ENCODE peak calls at places on chromosomes 3 and 15, in eight cellular contexts. O is left ventricle myocardium inferior, H is MM.1S, V is foreskin keratinocyte, N is IMR-90, P is lower leg skin, R is ovary, Y is Caco-2. S is an unnamed sample.

GRCh38 chr15:90529369-90530249 is at the start of gene CRTC3:
- DNase-seq in O (peak), H (peak), V (no peak), N (peak), P (peak), R (peak), Y (peak), S (peak)

GRCh38 chr3:146513386-146514051 is 30.9 kb downstream of the PLSCR1 start:
- DNase-seq in O (no peak), H (peak), V (peak), N (peak), P (no peak), R (no peak), Y (no peak), S (no peak)

GRCh38 chr3:49007771-49008528 is 759 bp downstream of the WDR6 start:
- DNase-seq in O (peak), H (peak), V (peak), N (peak), P (peak), R (peak), Y (peak), S (peak)

GRCh38 chr3:191901746-191902145 is 440.8 kb downstream of the PYDC2 start:
- DNase-seq in O (no peak), H (no peak), V (peak), N (no peak), P (no peak), R (no peak), Y (no peak), S (no peak)

GRCh38 chr15:88974392-88974791 is 61.2 kb upstream of the MFGE8 start:
- DNase-seq in O (no peak), H (no peak), V (no peak), N (peak), P (no peak), R (no peak), Y (peak), S (no peak)

GRCh38 chr3:106820726-106821362 is 556.4 kb upstream of the CCDC54 start:
- DNase-seq in O (no peak), H (no peak), V (no peak), N (no peak), P (no peak), R (no peak), Y (no peak), S (no peak)

GRCh38 chr3:13451301-13451673 is 28.8 kb upstream of the HDAC11 start:
- DNase-seq in O (no peak), H (peak), V (peak), N (peak), P (no peak), R (no peak), Y (peak), S (no peak)

GRCh38 chr3:172454180-172454579 is 5.9 kb upstream of the GHSR start:
- DNase-seq in O (no peak), H (no peak), V (no peak), N (no peak), P (no peak), R (no peak), Y (no peak), S (no peak)

GRCh38 chr3:84601303-84601702 is 357.5 kb upstream of the CADM2 start:
- DNase-seq in O (no peak), H (peak), V (no peak), N (no peak), P (no peak), R (no peak), Y (no peak), S (no peak)

GRCh38 chr3:36877930-36878685 is 66.7 kb downstream of the TRANK1 start:
- DNase-seq in O (no peak), H (no peak), V (no peak), N (no peak), P (no peak), R (no peak), Y (no peak), S (no peak)

GRCh38 chr15:65393091-65393490 is 15.3 kb upstream of the IGDCC3 start:
- DNase-seq in O (peak), H (no peak), V (no peak), N (no peak), P (no peak), R (no peak), Y (no peak), S (no peak)

GRCh38 chr15:63605816-63606215 is 8.6 kb downstream of the FBXL22 start:
- DNase-seq in O (no peak), H (no peak), V (no peak), N (no peak), P (no peak), R (no peak), Y (no peak), S (peak)

GRCh38 chr15:57216288-57216687 is 160.0 kb upstream of the CGNL1 start:
- DNase-seq in O (no peak), H (no peak), V (no peak), N (peak), P (no peak), R (no peak), Y (no peak), S (no peak)

GRCh38 chr3:172375206-172375850 is 72.9 kb downstream of the GHSR start:
- DNase-seq in O (no peak), H (no peak), V (no peak), N (no peak), P (no peak), R (no peak), Y (no peak), S (no peak)

GRCh38 chr3:126516936-126517290 is 660 bp downstream of the UROC1 start:
- DNase-seq in O (no peak), H (no peak), V (no peak), N (no peak), P (no peak), R (no peak), Y (no peak), S (no peak)

GRCh38 chr15:25587616-25588340 is 149.0 kb upstream of the UBE3A start:
- DNase-seq in O (no peak), H (no peak), V (no peak), N (no peak), P (no peak), R (no peak), Y (no peak), S (no peak)

GRCh38 chr3:65888980-65889706 is 149.6 kb downstream of the MAGI1 start:
- DNase-seq in O (no peak), H (peak), V (peak), N (peak), P (no peak), R (no peak), Y (no peak), S (peak)

GRCh38 chr3:157059661-157060060 is 100.3 kb downstream of the CCNL1 start:
- DNase-seq in O (no peak), H (no peak), V (no peak), N (no peak), P (no peak), R (no peak), Y (no peak), S (no peak)

GRCh38 chr3:13416002-13416793 is 3.9 kb downstream of the NUP210 start:
- DNase-seq in O (no peak), H (no peak), V (no peak), N (no peak), P (no peak), R (no peak), Y (no peak), S (no peak)

GRCh38 chr15:73530649-73531048 is 87.7 kb downstream of the REC114 start:
- DNase-seq in O (no peak), H (no peak), V (no peak), N (peak), P (no peak), R (no peak), Y (no peak), S (no peak)

DNA sequence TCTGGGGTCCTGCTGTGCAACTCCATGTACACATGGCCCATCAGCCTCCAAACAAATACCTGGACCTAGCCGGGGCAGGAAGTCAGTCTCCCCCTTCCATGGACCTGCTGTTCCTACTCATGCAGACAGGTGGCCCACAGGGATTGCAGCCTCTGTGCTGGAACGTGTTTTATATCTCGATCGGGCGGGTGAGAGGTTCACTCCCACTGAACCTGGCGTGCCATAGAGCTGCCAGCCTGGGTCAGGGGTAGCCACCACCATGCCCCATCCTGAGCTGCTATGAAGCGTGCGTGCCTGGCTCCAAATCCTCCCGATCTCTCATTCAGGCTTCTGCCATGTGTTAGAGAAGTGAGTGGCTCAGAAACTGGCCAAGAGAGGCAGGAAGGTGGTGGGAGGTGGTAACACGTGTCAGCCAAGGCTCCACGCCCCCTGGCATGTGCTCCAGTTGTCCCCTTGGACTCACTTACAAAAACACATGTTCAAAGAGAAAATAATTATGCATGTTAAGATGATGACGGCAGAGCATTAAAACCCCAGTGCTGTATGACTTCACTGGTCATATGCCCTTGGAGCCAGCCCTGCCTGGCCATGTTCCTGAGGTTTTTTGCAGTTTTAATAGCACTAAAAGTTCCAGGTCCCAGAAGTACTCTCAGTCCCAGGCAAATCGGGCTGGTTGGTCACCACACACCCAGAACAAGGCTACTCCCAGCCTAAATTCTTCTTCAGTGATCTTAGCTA is 30.6 kb downstream of the CTSH start:
- DNase-seq in O (no peak), H (no peak), V (no peak), N (no peak), P (peak), R (peak), Y (no peak), S (peak)
- TF ChIP-seq CTCF in O (peak), H (no peak), V (peak), N (peak), P (no peak), R (peak), Y (peak), S (no peak)

GRCh38 chr3:180802837-180803236 is 109.6 kb upstream of the FXR1 start:
- DNase-seq in O (no peak), H (peak), V (peak), N (peak), P (no peak), R (no peak), Y (no peak), S (no peak)

GRCh38 chr3:180808823-180809575 is 103.5 kb upstream of the FXR1 start:
- DNase-seq in O (no peak), H (peak), V (no peak), N (no peak), P (no peak), R (no peak), Y (no peak), S (no peak)

GRCh38 chr3:180804871-180805430 is 107.5 kb upstream of the FXR1 start:
- DNase-seq in O (no peak), H (no peak), V (peak), N (peak), P (no peak), R (peak), Y (no peak), S (no peak)
- TF ChIP-seq CTCF in O (peak), H (peak), V (peak), N (no peak), P (no peak), R (peak), Y (peak), S (no peak)

DNA sequence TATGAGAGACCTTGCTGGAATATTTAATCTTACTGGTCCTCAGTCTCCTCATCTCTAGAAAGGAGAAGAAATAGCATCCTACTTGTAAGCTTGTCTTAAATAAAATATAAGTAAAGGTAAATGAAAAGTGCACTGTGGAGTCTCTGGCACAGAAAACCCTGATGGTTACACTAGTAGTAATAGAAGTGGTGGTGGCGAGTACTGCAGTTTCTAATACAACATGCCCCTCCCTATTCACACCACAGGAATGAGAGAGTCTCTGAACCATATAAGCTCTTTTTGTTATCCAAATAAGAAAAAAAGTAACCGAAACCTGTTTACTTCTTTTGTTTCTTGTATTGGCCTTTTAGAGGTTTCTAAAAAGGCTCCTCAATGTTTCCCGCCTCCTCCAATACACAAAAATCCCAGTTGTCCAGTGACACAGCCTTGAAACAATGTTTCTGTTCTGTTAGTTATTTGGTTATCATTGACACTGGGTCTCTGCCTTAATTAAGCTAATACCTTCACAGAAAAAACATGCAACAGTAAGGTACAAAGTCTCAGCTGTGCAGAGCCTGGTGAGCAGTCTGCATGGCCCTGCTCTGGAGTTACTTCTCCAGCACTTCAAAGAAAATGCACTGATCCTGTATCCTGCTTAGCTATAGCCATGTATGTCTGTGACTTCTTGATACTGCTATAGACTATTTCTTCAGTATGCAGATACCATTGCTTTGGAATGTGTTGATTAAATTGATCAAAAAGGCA is 315.7 kb upstream of the IL12A start:
- DNase-seq in O (no peak), H (peak), V (no peak), N (no peak), P (no peak), R (no peak), Y (no peak), S (no peak)
- TF ChIP-seq CTCF in O (no peak), H (no peak), V (no peak), N (no peak), P (no peak), R (no peak), Y (no peak), S (no peak)

DNA sequence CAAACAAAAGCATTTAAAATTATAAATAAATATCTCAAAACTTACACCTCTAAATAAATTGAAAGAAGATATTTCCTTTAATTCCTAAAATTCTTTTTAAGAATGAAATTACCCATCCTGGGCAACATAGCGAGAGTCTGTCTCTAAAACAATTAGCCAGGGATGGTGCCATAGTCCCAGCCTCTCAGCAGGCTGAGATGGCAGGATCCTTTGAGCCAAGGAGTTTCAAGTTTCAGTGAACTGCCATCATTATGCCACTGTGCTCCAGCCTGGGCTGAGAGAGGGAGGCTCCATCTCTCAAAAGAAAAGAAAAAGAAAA is 25.4 kb downstream of the AADAC start:
- DNase-seq in O (no peak), H (no peak), V (no peak), N (no peak), P (no peak), R (no peak), Y (no peak), S (no peak)
- TF ChIP-seq CTCF in O (no peak), H (no peak), V (no peak), N (no peak), P (no peak), R (no peak), Y (no peak), S (peak)

GRCh38 chr3:25447285-25447684 is 19.2 kb downstream of the RARB start:
- DNase-seq in O (no peak), H (no peak), V (no peak), N (no peak), P (no peak), R (no peak), Y (no peak), S (no peak)

GRCh38 chr3:25448750-25449684 is 21.0 kb downstream of the RARB start:
- DNase-seq in O (peak), H (no peak), V (no peak), N (peak), P (peak), R (peak), Y (no peak), S (no peak)

GRCh38 chr3:25444273-25444672 is 16.2 kb downstream of the RARB start:
- DNase-seq in O (no peak), H (no peak), V (no peak), N (no peak), P (no peak), R (no peak), Y (no peak), S (no peak)

GRCh38 chr3:25449857-25450256 is 21.8 kb downstream of the RARB start:
- DNase-seq in O (no peak), H (no peak), V (no peak), N (no peak), P (no peak), R (no peak), Y (no peak), S (no peak)

DNA sequence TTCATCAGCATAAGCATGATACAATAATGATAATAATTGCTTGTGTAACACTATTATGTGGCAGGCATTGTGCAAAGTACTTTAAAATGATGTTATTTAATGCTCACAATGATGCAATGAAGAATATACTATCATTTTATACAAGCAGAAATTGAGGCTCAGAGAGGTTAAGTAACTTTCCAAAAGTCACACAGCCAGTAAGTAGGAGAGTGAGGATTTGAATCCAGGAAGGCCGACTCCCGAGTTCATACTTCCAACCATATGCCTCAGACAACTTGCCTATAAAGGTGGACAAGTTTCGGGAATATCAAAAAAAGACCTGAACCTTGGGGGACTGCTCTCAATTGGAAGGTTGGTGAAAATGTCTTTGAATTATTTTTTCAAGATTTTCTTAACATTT is 19.9 kb downstream of the RARB start:
- DNase-seq in O (no peak), H (no peak), V (no peak), N (no peak), P (no peak), R (no peak), Y (no peak), S (no peak)
- TF ChIP-seq CTCF in O (no peak), H (no peak), V (no peak), N (no peak), P (no peak), R (no peak), Y (no peak), S (no peak)

S was measured in GM10248.